ENCODE peak calls at places on chromosomes 13 and 19, in ten cellular contexts. One of them, this sample, is unnamed.

GRCh38 chr13:27194895-27195764 is 23.5 kb upstream of the USP12 start:
- DNase-seq in stimulated activated CD4-positive, alpha-beta T cell treated with anti-CD3 and anti-CD28 coated beads, Interleukin-4, amount 100 ng/mL, for 4 hours: no peak
- DNase-seq in kidney glomerular epithelial cell: peak
- DNase-seq in HS-27A: peak
- DNase-seq in activated CD4-positive, alpha-beta T cell treated with anti-CD3 and anti-CD28 coated beads for 24 hours: no peak
- DNase-seq in activated naive CD4-positive, alpha-beta T cell: no peak
- DNase-seq in NCI-H1417 treated with DMSO at 0.1 percent for 48 hours: no peak
- DNase-seq in NCI-H2081: no peak
- DNase-seq in GF-D8: no peak
- DNase-seq in endothelial cell: no peak
- DNase-seq in this sample: no peak

GRCh38 chr13:100977841-100978240 is 303.2 kb upstream of the TMTC4 start:
- DNase-seq in stimulated activated CD4-positive, alpha-beta T cell treated with anti-CD3 and anti-CD28 coated beads, Interleukin-4, amount 100 ng/mL, for 4 hours: no peak
- DNase-seq in kidney glomerular epithelial cell: no peak
- DNase-seq in HS-27A: no peak
- DNase-seq in activated CD4-positive, alpha-beta T cell treated with anti-CD3 and anti-CD28 coated beads for 24 hours: no peak
- DNase-seq in activated naive CD4-positive, alpha-beta T cell: no peak
- DNase-seq in NCI-H1417 treated with DMSO at 0.1 percent for 48 hours: no peak
- DNase-seq in NCI-H2081: no peak
- DNase-seq in GF-D8: no peak
- DNase-seq in endothelial cell: no peak
- DNase-seq in this sample: no peak

GRCh38 chr13:24985102-24985501 is 110.8 kb upstream of the PABPC3 start:
- DNase-seq in stimulated activated CD4-positive, alpha-beta T cell treated with anti-CD3 and anti-CD28 coated beads, Interleukin-4, amount 100 ng/mL, for 4 hours: no peak
- DNase-seq in kidney glomerular epithelial cell: no peak
- DNase-seq in HS-27A: no peak
- DNase-seq in activated CD4-positive, alpha-beta T cell treated with anti-CD3 and anti-CD28 coated beads for 24 hours: no peak
- DNase-seq in activated naive CD4-positive, alpha-beta T cell: no peak
- DNase-seq in NCI-H1417 treated with DMSO at 0.1 percent for 48 hours: no peak
- DNase-seq in NCI-H2081: no peak
- DNase-seq in GF-D8: no peak
- DNase-seq in endothelial cell: no peak
- DNase-seq in this sample: no peak

GRCh38 chr19:7751157-7751783 is 3.9 kb upstream of the CD209 start:
- DNase-seq in stimulated activated CD4-positive, alpha-beta T cell treated with anti-CD3 and anti-CD28 coated beads, Interleukin-4, amount 100 ng/mL, for 4 hours: peak
- DNase-seq in kidney glomerular epithelial cell: no peak
- DNase-seq in HS-27A: no peak
- DNase-seq in activated CD4-positive, alpha-beta T cell treated with anti-CD3 and anti-CD28 coated beads for 24 hours: no peak
- DNase-seq in activated naive CD4-positive, alpha-beta T cell: no peak
- DNase-seq in NCI-H1417 treated with DMSO at 0.1 percent for 48 hours: no peak
- DNase-seq in NCI-H2081: no peak
- DNase-seq in GF-D8: no peak
- DNase-seq in endothelial cell: no peak
- DNase-seq in this sample: no peak

GRCh38 chr19:49188626-49189200 is 31.1 kb downstream of the TRPM4 start:
- DNase-seq in stimulated activated CD4-positive, alpha-beta T cell treated with anti-CD3 and anti-CD28 coated beads, Interleukin-4, amount 100 ng/mL, for 4 hours: no peak
- DNase-seq in kidney glomerular epithelial cell: no peak
- DNase-seq in HS-27A: no peak
- DNase-seq in activated CD4-positive, alpha-beta T cell treated with anti-CD3 and anti-CD28 coated beads for 24 hours: no peak
- DNase-seq in activated naive CD4-positive, alpha-beta T cell: no peak
- DNase-seq in NCI-H1417 treated with DMSO at 0.1 percent for 48 hours: no peak
- DNase-seq in NCI-H2081: no peak
- DNase-seq in GF-D8: no peak
- DNase-seq in endothelial cell: no peak
- DNase-seq in this sample: no peak

GRCh38 chr19:1235625-1236538 is 1.9 kb downstream of the CBARP start:
- DNase-seq in stimulated activated CD4-positive, alpha-beta T cell treated with anti-CD3 and anti-CD28 coated beads, Interleukin-4, amount 100 ng/mL, for 4 hours: no peak
- DNase-seq in kidney glomerular epithelial cell: no peak
- DNase-seq in HS-27A: no peak
- DNase-seq in activated CD4-positive, alpha-beta T cell treated with anti-CD3 and anti-CD28 coated beads for 24 hours: no peak
- DNase-seq in activated naive CD4-positive, alpha-beta T cell: no peak
- DNase-seq in NCI-H1417 treated with DMSO at 0.1 percent for 48 hours: no peak
- DNase-seq in NCI-H2081: no peak
- DNase-seq in GF-D8: no peak
- DNase-seq in endothelial cell: no peak
- DNase-seq in this sample: no peak

GRCh38 chr19:995051-995827 is 5.0 kb upstream of the GRIN3B start:
- DNase-seq in stimulated activated CD4-positive, alpha-beta T cell treated with anti-CD3 and anti-CD28 coated beads, Interleukin-4, amount 100 ng/mL, for 4 hours: no peak
- DNase-seq in kidney glomerular epithelial cell: peak
- DNase-seq in HS-27A: no peak
- DNase-seq in activated CD4-positive, alpha-beta T cell treated with anti-CD3 and anti-CD28 coated beads for 24 hours: no peak
- DNase-seq in activated naive CD4-positive, alpha-beta T cell: no peak
- DNase-seq in NCI-H1417 treated with DMSO at 0.1 percent for 48 hours: no peak
- DNase-seq in NCI-H2081: no peak
- DNase-seq in GF-D8: no peak
- DNase-seq in endothelial cell: no peak
- DNase-seq in this sample: no peak

GRCh38 chr19:49473868-49474544 is at the start of gene FLT3LG:
- DNase-seq in stimulated activated CD4-positive, alpha-beta T cell treated with anti-CD3 and anti-CD28 coated beads, Interleukin-4, amount 100 ng/mL, for 4 hours: peak
- DNase-seq in kidney glomerular epithelial cell: peak
- DNase-seq in HS-27A: peak
- DNase-seq in activated CD4-positive, alpha-beta T cell treated with anti-CD3 and anti-CD28 coated beads for 24 hours: peak
- DNase-seq in activated naive CD4-positive, alpha-beta T cell: peak
- DNase-seq in NCI-H1417 treated with DMSO at 0.1 percent for 48 hours: peak
- DNase-seq in NCI-H2081: peak
- DNase-seq in GF-D8: no peak
- DNase-seq in endothelial cell: peak
- DNase-seq in this sample: peak

GRCh38 chr19:33464733-33465115 is 56.9 kb downstream of the PEPD start:
- DNase-seq in stimulated activated CD4-positive, alpha-beta T cell treated with anti-CD3 and anti-CD28 coated beads, Interleukin-4, amount 100 ng/mL, for 4 hours: no peak
- DNase-seq in kidney glomerular epithelial cell: no peak
- DNase-seq in HS-27A: no peak
- DNase-seq in activated CD4-positive, alpha-beta T cell treated with anti-CD3 and anti-CD28 coated beads for 24 hours: no peak
- DNase-seq in activated naive CD4-positive, alpha-beta T cell: no peak
- DNase-seq in NCI-H1417 treated with DMSO at 0.1 percent for 48 hours: no peak
- DNase-seq in NCI-H2081: no peak
- DNase-seq in GF-D8: no peak
- DNase-seq in endothelial cell: no peak
- DNase-seq in this sample: no peak